ENCODE peak calls at places on chromosomes 16 and 17, in four cellular contexts. One of them, this sample, is unnamed.

GRCh38 chr17:50173335-50173941 is 7.6 kb downstream of the SGCA start:
- DNase-seq in HepG2: no peak
- DNase-seq in K562: no peak
- DNase-seq in HEK293T: no peak
- DNase-seq in this sample: no peak

GRCh38 chr16:84751241-84751640 is 51.4 kb downstream of the USP10 start:
- DNase-seq in HepG2: no peak
- DNase-seq in K562: no peak
- DNase-seq in HEK293T: no peak
- DNase-seq in this sample: no peak

GRCh38 chr17:50203589-50204345 is 2.3 kb upstream of the COL1A1 start:
- DNase-seq in HEK293T: no peak
- DNase-seq in HepG2: no peak
- DNase-seq in K562: no peak
- DNase-seq in this sample: no peak

GRCh38 chr17:66549731-66550207 is 247.4 kb downstream of the PRKCA start:
- DNase-seq in K562: no peak
- DNase-seq in HepG2: no peak
- DNase-seq in HEK293T: no peak
- DNase-seq in this sample: no peak

GRCh38 chr17:62652251-62653001 is 25.0 kb downstream of the MRC2 start:
- DNase-seq in K562: no peak
- DNase-seq in HEK293T: peak; percentile 43
- DNase-seq in HepG2: no peak
- DNase-seq in this sample: peak; percentile 52

GRCh38 chr17:18992454-18993130 is 12.0 kb downstream of the FAM83G start:
- DNase-seq in K562: no peak
- DNase-seq in HepG2: no peak
- DNase-seq in HEK293T: no peak
- DNase-seq in this sample: no peak

GRCh38 chr17:50518265-50519023 is 10.2 kb downstream of the MYCBPAP start:
- DNase-seq in K562: no peak
- DNase-seq in HepG2: peak; percentile 68
- DNase-seq in HEK293T: no peak
- DNase-seq in this sample: no peak

GRCh38 chr17:27569884-27570577 is 61.0 kb upstream of the LGALS9 start:
- DNase-seq in HEK293T: no peak
- DNase-seq in K562: peak; percentile 74
- DNase-seq in HepG2: peak; percentile 87
- DNase-seq in this sample: no peak

GRCh38 chr16:30491744-30492308 is 19.3 kb downstream of the ITGAL start:
- DNase-seq in HEK293T: peak; percentile 22
- DNase-seq in K562: peak; percentile 62
- DNase-seq in HepG2: peak; percentile 56
- DNase-seq in this sample: no peak

GRCh38 chr17:40921026-40921425 is 16.4 kb downstream of the KRT23 start:
- DNase-seq in HepG2: no peak
- DNase-seq in HEK293T: no peak
- DNase-seq in K562: no peak
- DNase-seq in this sample: no peak

GRCh38 chr16:24009955-24010354 is 174.2 kb downstream of the PRKCB start:
- DNase-seq in HEK293T: no peak
- DNase-seq in K562: no peak
- DNase-seq in HepG2: no peak
- DNase-seq in this sample: no peak

GRCh38 chr17:39997543-39997942 is 16.9 kb downstream of the PSMD3 start:
- DNase-seq in K562: peak; percentile 10
- DNase-seq in HEK293T: no peak
- DNase-seq in HepG2: no peak
- DNase-seq in this sample: no peak

GRCh38 chr17:82407255-82407654 is 10.9 kb upstream of the HEXD start:
- DNase-seq in K562: no peak
- DNase-seq in HEK293T: no peak
- DNase-seq in HepG2: no peak
- DNase-seq in this sample: no peak

GRCh38 chr16:8044796-8045195 is 545.5 kb downstream of the TMEM114 start:
- DNase-seq in K562: no peak
- DNase-seq in HEK293T: no peak
- DNase-seq in HepG2: no peak
- DNase-seq in this sample: no peak

GRCh38 chr16:46972971-46973456 is 460 bp downstream of the DNAJA2 start:
- DNase-seq in HEK293T: peak; percentile 30
- DNase-seq in HepG2: peak; percentile 36
- DNase-seq in K562: peak; percentile 63
- DNase-seq in this sample: peak; percentile 56

GRCh38 chr16:30623558-30624283 is 13.5 kb upstream of the ZNF689 start:
- DNase-seq in K562: no peak
- DNase-seq in HepG2: no peak
- DNase-seq in HEK293T: no peak
- DNase-seq in this sample: no peak

GRCh38 chr17:1947229-1947742 is 77.8 kb downstream of the RTN4RL1 start:
- DNase-seq in HepG2: peak; percentile 36
- DNase-seq in HEK293T: no peak
- DNase-seq in K562: no peak
- DNase-seq in this sample: no peak

GRCh38 chr16:16027728-16028310 is 78.4 kb downstream of the ABCC1 start:
- DNase-seq in K562: no peak
- DNase-seq in HEK293T: no peak
- DNase-seq in HepG2: no peak
- DNase-seq in this sample: no peak

GRCh38 chr17:79980246-79981043 is 55.2 kb downstream of the TBC1D16 start:
- DNase-seq in HEK293T: no peak
- DNase-seq in K562: no peak
- DNase-seq in HepG2: no peak
- DNase-seq in this sample: peak; percentile 8

GRCh38 chr17:50350733-50351132 is 4.8 kb downstream of the XYLT2 start:
- DNase-seq in HepG2: no peak
- DNase-seq in K562: no peak
- DNase-seq in HEK293T: no peak
- DNase-seq in this sample: no peak

GRCh38 chr16:19410435-19411153 is 7.1 kb upstream of the TMC5 start:
- DNase-seq in K562: no peak
- DNase-seq in HepG2: no peak
- DNase-seq in HEK293T: peak; percentile 62
- DNase-seq in this sample: peak; percentile 80

GRCh38 chr16:79997257-79997656 is 396.7 kb upstream of the MAF start:
- DNase-seq in HEK293T: peak; percentile 50
- DNase-seq in K562: peak; percentile 39
- DNase-seq in HepG2: peak; percentile 19
- DNase-seq in this sample: peak; percentile 37

GRCh38 chr17:78769200-78769773 is 12.8 kb downstream of the CYTH1 start:
- DNase-seq in HEK293T: no peak
- DNase-seq in K562: no peak
- DNase-seq in HepG2: no peak
- DNase-seq in this sample: no peak

GRCh38 chr17:78767806-78768205 is 14.3 kb downstream of the CYTH1 start:
- DNase-seq in K562: no peak
- DNase-seq in HEK293T: no peak
- DNase-seq in HepG2: no peak
- DNase-seq in this sample: no peak

GRCh38 chr17:78774956-78775571 is 7.0 kb downstream of the CYTH1 start:
- DNase-seq in HepG2: no peak
- DNase-seq in HEK293T: no peak
- DNase-seq in K562: no peak
- DNase-seq in this sample: no peak

GRCh38 chr17:78774456-78774855 is 7.6 kb downstream of the CYTH1 start:
- DNase-seq in HEK293T: no peak
- DNase-seq in K562: no peak
- DNase-seq in HepG2: no peak
- DNase-seq in this sample: no peak

DNA sequence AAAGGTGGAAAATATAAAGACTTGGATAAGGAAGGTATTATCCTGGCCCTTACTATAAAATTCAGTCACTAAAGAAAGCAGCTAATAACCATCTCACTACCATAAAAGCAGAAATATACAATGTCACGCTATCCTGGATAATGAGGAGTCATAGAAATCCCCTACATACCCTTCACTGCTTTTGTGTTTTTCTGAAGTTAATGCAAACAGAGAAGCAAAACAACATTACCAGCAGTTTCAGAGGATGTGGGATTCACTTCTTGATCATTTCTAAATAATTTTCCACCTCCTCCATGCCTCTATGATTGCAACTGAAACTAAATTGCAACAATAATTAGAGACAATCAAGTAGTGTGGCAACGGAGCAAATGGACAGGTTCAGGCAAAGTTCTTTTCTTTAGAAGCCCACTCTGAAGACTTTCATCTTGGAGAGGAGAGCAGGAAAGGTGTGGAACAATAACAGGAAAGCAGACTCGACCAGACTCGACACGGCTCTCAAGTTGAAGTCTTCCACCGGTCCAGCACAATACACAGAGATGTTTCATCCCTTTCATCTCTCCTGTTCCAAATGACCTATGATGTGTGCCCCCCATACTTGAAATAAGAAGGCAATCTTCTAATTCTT is 10.2 kb downstream of the CYTH1 start:
- DNase-seq in HepG2: no peak
- DNase-seq in K562: no peak
- DNase-seq in HEK293T: no peak
- DNase-seq in this sample: no peak
- TF ChIP-seq ELF4 in HepG2: no peak
- TF ChIP-seq ELF4 in K562: no peak
- TF ChIP-seq ELF4 in HEK293T: no peak
- TF ChIP-seq ELF4 in this sample: no peak

DNA sequence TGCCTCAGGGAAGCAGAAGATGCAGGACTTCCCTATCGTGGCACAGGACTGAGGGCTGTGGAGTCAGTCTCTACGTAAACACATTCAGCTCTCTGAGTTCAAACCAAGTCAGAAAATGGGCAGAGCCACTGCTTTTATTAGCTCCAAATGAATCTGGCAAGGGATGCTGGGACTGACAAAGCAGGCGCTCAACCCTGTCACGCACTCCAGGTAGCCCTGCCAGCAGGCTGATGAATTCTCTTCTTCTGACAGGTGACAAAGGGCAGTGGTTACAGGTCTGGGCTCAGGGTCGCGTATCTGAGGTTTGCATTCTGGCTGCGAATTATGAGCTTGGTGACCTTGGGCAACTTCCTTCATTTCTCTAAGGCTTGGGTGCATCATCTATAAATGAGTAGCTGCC is 9.4 kb downstream of the RPH3AL start:
- DNase-seq in HepG2: no peak
- DNase-seq in K562: no peak
- DNase-seq in HEK293T: no peak
- DNase-seq in this sample: no peak
- TF ChIP-seq ELF4 in HepG2: no peak
- TF ChIP-seq ELF4 in K562: no peak
- TF ChIP-seq ELF4 in HEK293T: no peak
- TF ChIP-seq ELF4 in this sample: no peak

DNA sequence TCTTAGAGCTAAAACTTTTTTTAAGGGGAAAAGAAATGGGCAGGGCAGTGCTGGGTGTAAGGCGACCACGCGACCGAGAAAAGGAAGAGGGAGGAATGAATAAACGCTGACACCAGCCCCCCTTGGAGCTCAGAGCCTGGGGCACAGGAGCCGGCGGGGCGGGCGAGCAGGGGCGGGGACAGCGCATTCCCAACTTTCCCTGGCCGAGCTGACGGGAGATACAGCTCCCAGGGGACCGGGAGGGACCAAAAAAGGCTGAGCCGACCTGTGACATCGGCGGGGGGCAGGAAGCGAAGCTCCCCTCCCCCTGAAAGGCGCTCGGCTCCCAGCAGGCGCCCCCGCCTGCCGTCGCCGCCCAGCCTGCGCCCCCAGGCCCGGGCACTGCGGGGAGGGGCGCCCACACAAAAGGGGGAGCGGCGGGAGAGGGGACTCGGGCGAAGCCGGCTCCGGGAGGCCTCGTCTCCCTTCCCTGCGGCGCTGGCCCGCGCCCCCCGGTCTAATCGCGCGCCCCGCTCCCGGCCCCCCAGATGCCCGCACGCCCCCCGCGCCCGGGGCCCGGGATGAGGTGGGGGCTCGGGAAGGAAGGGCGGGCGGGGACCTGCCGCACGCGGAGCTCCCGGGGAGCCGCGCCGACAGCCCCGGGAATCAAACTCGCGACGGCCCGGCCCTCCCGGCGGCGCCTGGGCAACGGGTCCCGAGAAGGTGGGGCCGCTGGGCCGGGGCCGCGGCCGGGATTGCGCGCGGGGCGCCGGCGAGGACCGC is 610 bp downstream of the CUEDC1 start:
- DNase-seq in HEK293T: peak; percentile 82
- DNase-seq in K562: peak; percentile 46
- DNase-seq in HepG2: no peak
- DNase-seq in this sample: peak; percentile 70
- TF ChIP-seq ELF4 in HEK293T: no peak
- TF ChIP-seq ELF4 in K562: no peak
- TF ChIP-seq ELF4 in HepG2: no peak
- TF ChIP-seq ELF4 in this sample: no peak

GRCh38 chr17:46139365-46140210 is 53.6 kb downstream of the KANSL1 start:
- DNase-seq in K562: no peak
- DNase-seq in HepG2: no peak
- DNase-seq in HEK293T: no peak
- DNase-seq in this sample: no peak
- TF ChIP-seq ELF4 in K562: no peak
- TF ChIP-seq ELF4 in HepG2: no peak
- TF ChIP-seq ELF4 in HEK293T: no peak
- TF ChIP-seq ELF4 in this sample: no peak

DNA sequence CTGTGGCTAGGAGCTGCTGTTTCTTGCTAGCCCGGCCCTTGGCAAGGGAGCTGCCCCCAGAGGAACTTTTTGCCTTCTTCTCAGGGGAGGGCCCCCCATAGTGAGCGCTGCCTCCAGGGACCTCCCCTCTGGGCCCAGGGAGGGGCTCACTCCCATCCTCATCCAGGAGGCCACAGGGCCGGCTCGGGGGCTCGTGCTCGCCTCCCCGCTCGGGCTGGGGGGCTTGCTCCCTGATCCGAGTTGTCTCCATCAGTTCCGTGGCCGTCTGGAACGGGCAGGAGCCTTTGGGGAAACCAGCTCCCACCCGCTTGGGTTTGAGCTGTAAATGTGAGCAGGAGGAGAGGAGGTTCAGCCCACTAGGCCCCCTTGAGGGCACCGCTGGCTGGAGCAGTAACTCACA is 4.1 kb upstream of the SMIM5 start:
- DNase-seq in HEK293T: no peak
- DNase-seq in K562: no peak
- DNase-seq in HepG2: no peak
- DNase-seq in this sample: no peak
- TF ChIP-seq ELF4 in HEK293T: no peak
- TF ChIP-seq ELF4 in K562: no peak
- TF ChIP-seq ELF4 in HepG2: no peak
- TF ChIP-seq ELF4 in this sample: no peak

This sample was measured in WTC11.